ENCODE peak calls at places on chromosome 6, in nine cellular contexts. G is M059J; Z is pancreas; R is EL; F is hypothalamus; N is activated naive CD4-positive, alpha-beta T cell treated with anti-CD3 and anti-CD28 coated beads, Interleukin-2, amount 50 U/mL, for 72 hours; Q is stimulated activated CD8-positive, alpha-beta memory T cell treated with anti-CD3 and anti-CD28 coated beads, Interleukin-12 subunit alpha, Interleukin-12 subunit beta, amount 100 ng/mL, for 1 hour; M is activated gamma-delta T cell treated with Interleukin-2 at 50 U/mL for 16 hours; K is NCI-H1694 treated with DMSO at 0.1 percent for 48 hours. X is an unnamed sample.

GRCh38 chr6:132085731-132086130 is 134.6 kb upstream of the CCN2 start:
- DNase-seq in G (peak; percentile 55), Z (no peak), Q (no peak), N (no peak), K (no peak), F (no peak), R (peak; percentile 26), M (no peak), X (no peak)

GRCh38 chr6:95352064-95352463 is 225.3 kb upstream of the MANEA start:
- DNase-seq in Q (no peak), R (no peak), N (no peak), G (no peak), M (no peak), Z (no peak), F (no peak), K (peak; percentile 22), X (no peak)

GRCh38 chr6:161272600-161273355 is 1.1 kb downstream of the AGPAT4 start:
- DNase-seq in F (no peak), M (no peak), G (peak; percentile 72), Z (no peak), N (no peak), Q (no peak), K (no peak), R (peak; percentile 9), X (no peak)

GRCh38 chr6:95280690-95281273 is 296.6 kb upstream of the MANEA start:
- DNase-seq in K (peak; percentile 70), G (no peak), N (no peak), M (no peak), Q (no peak), F (no peak), Z (no peak), R (no peak), X (no peak)

GRCh38 chr6:6725834-6726194 is 137.3 kb downstream of the LY86 start:
- DNase-seq in M (no peak), Q (no peak), K (no peak), R (no peak), F (no peak), G (no peak), N (no peak), Z (no peak), X (no peak)

GRCh38 chr6:16168121-16168520 is 39.2 kb downstream of the MYLIP start:
- DNase-seq in N (no peak), M (peak; percentile 31), K (no peak), Z (no peak), F (no peak), Q (no peak), G (peak; percentile 20), R (no peak), X (no peak)

GRCh38 chr6:25960689-25961088 is 1.9 kb upstream of the TRIM38 start:
- DNase-seq in F (no peak), M (no peak), Z (no peak), G (peak; percentile 12), R (no peak), Q (no peak), K (no peak), N (peak; percentile 50), X (no peak)

GRCh38 chr6:136774228-136775041 is 17.8 kb downstream of the MAP3K5 start:
- DNase-seq in R (peak; percentile 65), K (no peak), Q (no peak), G (peak; percentile 41), F (no peak), N (no peak), Z (no peak), M (no peak), X (no peak)

GRCh38 chr6:16901777-16902176 is 140.5 kb upstream of the ATXN1 start:
- DNase-seq in G (peak; percentile 58), Q (no peak), M (no peak), Z (peak; percentile 47), F (peak; percentile 1), K (no peak), N (no peak), R (peak; percentile 63), X (no peak)

GRCh38 chr6:51473996-51474975 is 613.1 kb downstream of the PKHD1 start:
- DNase-seq in F (no peak), N (no peak), R (no peak), K (no peak), Q (no peak), M (no peak), Z (no peak), G (no peak), X (no peak)

GRCh38 chr6:166952567-166953464 is 3.5 kb downstream of the RNASET2 start:
- DNase-seq in G (no peak), M (no peak), Z (no peak), R (no peak), K (no peak), N (no peak), F (no peak), Q (no peak), X (no peak)

GRCh38 chr6:125808591-125808990 is 17.8 kb downstream of the NCOA7 start:
- DNase-seq in M (no peak), R (no peak), Q (no peak), N (no peak), F (no peak), Z (no peak), G (no peak), K (no peak), X (no peak)

GRCh38 chr6:23414204-23414501 is 711.9 kb upstream of the NRSN1 start:
- DNase-seq in Z (no peak), K (peak; percentile 22), F (no peak), G (peak; percentile 46), M (no peak), N (no peak), R (peak; percentile 60), Q (no peak), X (no peak)

X was measured in B cell.